ENCODE peak calls at places on chromosome 13, in six cellular contexts. J is H1, E is GM12892, U is K562, D is SK-N-SH, S is GM12878. N is an unnamed sample.

GRCh38 chr13:42333613-42334328 is 61.8 kb downstream of the AKAP11 start:
- DNase-seq in E (no peak), J (no peak), S (no peak), U (peak), D (no peak), N (no peak)

GRCh38 chr13:30805603-30806011 is 70.3 kb downstream of the ALOX5AP start:
- DNase-seq in J (no peak), S (no peak), U (no peak), D (peak), E (no peak), N (no peak)

GRCh38 chr13:39616087-39616694 is 13.2 kb upstream of the LHFPL6 start:
- DNase-seq in E (peak), D (peak), J (no peak), U (peak), S (no peak), N (peak)

GRCh38 chr13:39612023-39612637 is 9.1 kb upstream of the LHFPL6 start:
- DNase-seq in J (no peak), E (no peak), U (peak), D (peak), S (no peak), N (no peak)

GRCh38 chr13:52428295-52428694 is 22.1 kb downstream of the VPS36 start:
- DNase-seq in U (peak), D (peak), S (no peak), E (no peak), J (no peak), N (no peak)

GRCh38 chr13:46721054-46721453 is 75.9 kb downstream of the ESD start:
- DNase-seq in U (peak), J (no peak), S (no peak), D (peak), E (no peak), N (no peak)

GRCh38 chr13:44732503-44733098 is 156.5 kb upstream of the TSC22D1 start:
- DNase-seq in U (no peak), S (no peak), E (no peak), D (no peak), J (no peak), N (no peak)

GRCh38 chr13:110347535-110348308 is 40.6 kb downstream of the COL4A2 start:
- DNase-seq in U (no peak), S (no peak), E (no peak), D (no peak), J (no peak), N (no peak)

GRCh38 chr13:28001049-28001448 is 12.6 kb upstream of the URAD start:
- DNase-seq in J (no peak), U (no peak), S (no peak), D (no peak), E (no peak), N (no peak)

GRCh38 chr13:110634558-110634957 is 19.2 kb downstream of the NAXD start:
- DNase-seq in E (no peak), D (no peak), S (no peak), U (no peak), J (no peak), N (no peak)

GRCh38 chr13:23928985-23929384 is 31.7 kb upstream of the C1QTNF9B start:
- DNase-seq in U (no peak), J (no peak), E (no peak), D (peak), S (no peak), N (no peak)
- TF ChIP-seq POLR2AphosphoS5 in U (no peak), J (no peak), E (no peak), D (peak), S (no peak), N (no peak)

GRCh38 chr13:71089105-71089504 is 777.9 kb downstream of the DACH1 start:
- DNase-seq in J (no peak), S (no peak), E (no peak), D (no peak), U (no peak), N (no peak)

GRCh38 chr13:71087432-71087831 is 779.6 kb downstream of the DACH1 start:
- DNase-seq in E (no peak), D (no peak), U (no peak), S (no peak), J (no peak), N (no peak)

DNA sequence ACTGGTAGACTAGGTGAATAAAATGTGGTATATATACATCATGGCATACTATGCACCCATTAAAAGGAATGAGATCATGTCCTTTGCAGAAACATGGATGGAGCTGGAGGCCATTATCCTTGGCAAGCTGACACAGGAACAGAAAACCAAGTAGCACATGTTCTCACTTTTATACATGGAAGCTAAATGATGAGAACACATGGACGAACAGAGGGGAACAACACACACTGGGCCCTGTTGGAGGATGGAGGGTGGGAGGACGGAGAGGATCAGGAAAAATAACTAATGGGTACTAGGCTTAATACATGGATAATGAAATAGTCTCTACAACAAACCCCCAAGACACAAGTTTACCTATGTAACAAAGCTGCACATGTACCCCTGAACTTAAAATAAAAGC is 780.0 kb downstream of the DACH1 start:
- DNase-seq in U (no peak), D (no peak), S (no peak), J (no peak), E (no peak), N (no peak)
- TF ChIP-seq TAF1 in U (no peak), D (no peak), S (no peak), J (no peak), E (no peak), N (no peak)

GRCh38 chr13:25288966-25289365 is 1.7 kb upstream of the MTMR6 start:
- DNase-seq in D (no peak), S (no peak), U (no peak), E (no peak), J (no peak), N (no peak)

GRCh38 chr13:25281937-25282332 is 5.4 kb downstream of the MTMR6 start:
- DNase-seq in J (no peak), D (no peak), E (no peak), S (no peak), U (no peak), N (no peak)

GRCh38 chr13:25281193-25281936 is 5.9 kb downstream of the MTMR6 start:
- DNase-seq in D (no peak), S (peak), U (no peak), J (no peak), E (peak), N (no peak)

GRCh38 chr13:25286969-25287961 is at the start of gene MTMR6:
- DNase-seq in D (peak), S (peak), J (peak), U (peak), E (peak), N (peak)

GRCh38 chr13:25286308-25286968 is 850 bp downstream of the MTMR6 start:
- DNase-seq in J (no peak), U (peak), S (no peak), E (peak), D (peak), N (no peak)
- TF ChIP-seq POLR2AphosphoS5 in J (no peak), U (no peak), S (no peak), E (peak), D (no peak), N (no peak)

DNA sequence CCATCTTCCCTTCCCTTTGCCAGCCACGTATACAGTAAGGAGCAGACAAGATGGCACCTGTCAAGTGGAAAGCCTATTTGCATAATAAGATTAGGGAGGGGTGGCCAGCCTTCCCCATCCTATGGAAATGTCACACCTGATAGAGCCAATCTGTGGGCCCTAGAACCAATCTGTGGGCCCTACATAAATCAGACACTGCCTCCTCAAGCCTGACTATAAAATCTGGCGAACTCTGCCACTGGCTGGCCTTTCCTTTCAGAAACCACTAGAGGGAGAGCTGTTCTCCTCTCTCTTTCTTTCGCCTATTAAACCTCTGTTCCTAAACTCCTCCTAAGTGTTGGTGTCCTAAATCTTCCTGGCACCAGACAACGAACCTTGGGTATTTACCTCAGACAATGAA is 231.5 kb upstream of the KLHL1 start:
- DNase-seq in J (peak), S (no peak), E (no peak), D (no peak), U (peak), N (no peak)
- TF ChIP-seq TAF1 in J (no peak), S (no peak), E (no peak), D (no peak), U (no peak), N (no peak)

GRCh38 chr13:64723735-64724134 is 2506.4 kb downstream of the PCDH9 start:
- DNase-seq in S (no peak), E (no peak), J (peak), D (peak), U (no peak), N (no peak)
- TF ChIP-seq POLR2AphosphoS5 in S (no peak), E (no peak), J (no peak), D (peak), U (no peak), N (no peak)